ENCODE peak calls at places on chromosomes 3 and 15, in four cellular contexts. C is naive thymus-derived CD8-positive, alpha-beta T cell; V is AG08395; S is left ventricle myocardium superior. R is an unnamed sample.

GRCh38 chr15:73273181-73274002 is 95.4 kb downstream of the HCN4 start:
- DNase-seq in C (peak; percentile 11), V (peak; percentile 76), S (no peak), R (peak; percentile 15)

GRCh38 chr15:34721802-34722795 is 32.7 kb downstream of the GJD2 start:
- DNase-seq in V (peak; percentile 87), C (no peak), S (peak; percentile 84), R (peak; percentile 81)

GRCh38 chr15:41561777-41562145 is 2.7 kb downstream of the TYRO3 start:
- DNase-seq in V (peak; percentile 31), S (peak; percentile 80), C (no peak), R (no peak)

GRCh38 chr15:40322531-40323238 is 807 bp upstream of the INAFM2 start:
- DNase-seq in V (no peak), S (no peak), C (no peak), R (no peak)

GRCh38 chr3:112752092-112752512 is 94.6 kb downstream of the CD200R1L start:
- DNase-seq in C (no peak), S (no peak), V (no peak), R (no peak)

GRCh38 chr3:194313642-194314430 is 37.3 kb downstream of the CPN2 start:
- DNase-seq in S (peak; percentile 78), V (no peak), C (no peak), R (no peak)

GRCh38 chr3:174614046-174614445 is 245.1 kb upstream of the NAALADL2 start:
- DNase-seq in V (no peak), C (no peak), S (no peak), R (no peak)

GRCh38 chr3:30263238-30263920 is 343.0 kb upstream of the TGFBR2 start:
- DNase-seq in C (no peak), V (no peak), S (no peak), R (no peak)

GRCh38 chr15:61003683-61004299 is 225.3 kb downstream of the RORA start:
- DNase-seq in C (no peak), S (no peak), V (no peak), R (no peak)

GRCh38 chr15:31457161-31457560 is 130.5 kb downstream of the KLF13 start:
- DNase-seq in C (no peak), S (no peak), V (peak; percentile 89), R (no peak)

GRCh38 chr3:192260611-192261010 is 466.7 kb downstream of the FGF12 start:
- DNase-seq in C (no peak), V (no peak), S (no peak), R (no peak)

GRCh38 chr3:123719785-123720531 is 135.1 kb upstream of the HACD2 start:
- DNase-seq in C (no peak), V (no peak), S (peak; percentile 84), R (no peak)

GRCh38 chr3:133479895-133480669 is 80.2 kb downstream of the BFSP2 start:
- DNase-seq in S (no peak), V (no peak), C (no peak), R (no peak)

GRCh38 chr3:126552688-126553283 is 5.9 kb downstream of the C3orf22 start:
- DNase-seq in C (no peak), V (no peak), S (no peak), R (no peak)

GRCh38 chr3:141659821-141660597 is 78.1 kb upstream of the RNF7 start:
- DNase-seq in V (peak; percentile 72), C (no peak), S (peak; percentile 80), R (peak; percentile 78)

GRCh38 chr15:43168192-43169107 is 16.8 kb upstream of the CCNDBP1 start:
- DNase-seq in S (peak; percentile 39), C (no peak), V (no peak), R (no peak)

GRCh38 chr15:80031841-80032240 is 27.6 kb upstream of the ZFAND6 start:
- DNase-seq in V (peak; percentile 12), C (no peak), S (peak; percentile 53), R (peak; percentile 23)

GRCh38 chr15:33329457-33329856 is 18.7 kb downstream of the RYR3 start:
- DNase-seq in C (no peak), V (no peak), S (no peak), R (no peak)

GRCh38 chr15:48244923-48245322 is 38.8 kb downstream of the SLC12A1 start:
- DNase-seq in V (peak; percentile 14), C (no peak), S (no peak), R (no peak)

GRCh38 chr3:134029734-134030381 is at the start of gene SLCO2A1:
- DNase-seq in C (no peak), V (peak; percentile 48), S (peak; percentile 48), R (no peak)

GRCh38 chr15:60392601-60392985 is 5.2 kb downstream of the ANXA2 start:
- DNase-seq in C (no peak), S (no peak), V (peak; percentile 54), R (no peak)

GRCh38 chr3:34547297-34547920 is 749.0 kb downstream of the PDCD6IP start:
- DNase-seq in V (no peak), C (no peak), S (no peak), R (no peak)

GRCh38 chr3:129727707-129728106 is 121.2 kb upstream of the PLXND1 start:
- DNase-seq in C (no peak), S (no peak), V (no peak), R (no peak)

GRCh38 chr15:62365795-62366442 is 200.8 kb upstream of the C2CD4B start:
- DNase-seq in V (no peak), S (no peak), C (no peak), R (no peak)

GRCh38 chr3:129341331-129342141 is 62.9 kb downstream of the HMCES start:
- DNase-seq in V (no peak), C (no peak), S (no peak), R (no peak)

GRCh38 chr3:90024986-90025385 is 917.6 kb downstream of the EPHA3 start:
- DNase-seq in V (no peak), S (no peak), C (no peak), R (no peak)

GRCh38 chr15:84750583-84751092 is 2.2 kb downstream of the ZNF592 start:
- DNase-seq in S (no peak), V (no peak), C (no peak), R (no peak)

GRCh38 chr3:106048946-106049481 is 180.2 kb upstream of the CBLB start:
- DNase-seq in S (no peak), V (no peak), C (no peak), R (no peak)

GRCh38 chr3:15064299-15064834 is 748 bp downstream of the MRPS25 start:
- DNase-seq in C (no peak), S (no peak), V (peak; percentile 45), R (peak; percentile 33)

GRCh38 chr15:85168642-85169173 is 187.1 kb downstream of the PDE8A start:
- DNase-seq in C (no peak), V (no peak), S (no peak), R (no peak)

GRCh38 chr3:20326537-20326936 is 140.5 kb upstream of the SGO1 start:
- DNase-seq in C (no peak), V (no peak), S (no peak), R (no peak)

GRCh38 chr15:60758961-60759729 is 280.2 kb upstream of the ICE2 start:
- DNase-seq in C (no peak), V (peak; percentile 92), S (no peak), R (peak; percentile 3)

GRCh38 chr3:155886915-155887314 is 16.5 kb downstream of the GMPS start:
- DNase-seq in V (no peak), C (no peak), S (no peak), R (no peak)

GRCh38 chr15:85582076-85582718 is 201.8 kb downstream of the AKAP13 start:
- DNase-seq in S (no peak), C (no peak), V (peak; percentile 47), R (no peak)

GRCh38 chr15:40347559-40348470 is 3.0 kb upstream of the PHGR1 start:
- DNase-seq in V (no peak), S (no peak), C (no peak), R (no peak)

GRCh38 chr3:59460068-59460467 is 410.2 kb upstream of the CFAP20DC start:
- DNase-seq in S (no peak), C (no peak), V (no peak), R (no peak)

GRCh38 chr3:17749281-17749680 is 6.8 kb upstream of the TBC1D5 start:
- DNase-seq in S (no peak), V (no peak), C (no peak), R (no peak)

GRCh38 chr3:122730240-122730639 is 49.6 kb downstream of the PARP14 start:
- DNase-seq in S (no peak), V (no peak), C (no peak), R (no peak)

GRCh38 chr3:185943363-185944106 is 5.7 kb upstream of the TRA2B start:
- DNase-seq in V (peak; percentile 79), S (peak; percentile 85), C (peak; percentile 80), R (peak; percentile 77)

GRCh38 chr3:107064445-107065060 is 312.7 kb upstream of the CCDC54 start:
- DNase-seq in V (peak; percentile 78), S (peak; percentile 29), C (peak; percentile 38), R (peak; percentile 30)

R was measured in H54.